ENCODE peak calls at places on chromosome 12, in nine cellular contexts. K is iPS DF 6.9; A is CD8-positive, alpha-beta memory T cell; M is left ventricle myocardium inferior; O is tibial artery; T is A549; E is GM23248; J is CD8-positive, alpha-beta T cell; P is effector memory CD4-positive, alpha-beta T cell. W is an unnamed sample.

GRCh38 chr12:112855375-112855774 is 51.4 kb upstream of the OAS1 start:
- DNase-seq in T (peak; percentile 66), J (no peak), A (no peak), K (no peak), E (peak; percentile 14), P (no peak), M (no peak), O (no peak), W (no peak)

GRCh38 chr12:58576965-58577364 is 343.3 kb downstream of the LRIG3 start:
- DNase-seq in E (no peak), J (no peak), O (no peak), P (no peak), A (no peak), M (no peak), T (no peak), K (no peak), W (no peak)

GRCh38 chr12:131129839-131130238 is 176.1 kb downstream of the ADGRD1 start:
- DNase-seq in E (peak; percentile 63), M (no peak), K (no peak), T (no peak), J (peak; percentile 35), P (no peak), A (no peak), O (no peak), W (no peak)

GRCh38 chr12:130920119-130920703 is 33.5 kb upstream of the ADGRD1 start:
- DNase-seq in M (no peak), K (no peak), T (no peak), O (no peak), J (no peak), A (no peak), P (no peak), E (peak; percentile 67), W (no peak)

GRCh38 chr12:113720629-113721028 is 245.5 kb downstream of the RBM19 start:
- DNase-seq in J (no peak), P (no peak), K (no peak), O (no peak), A (no peak), M (no peak), E (no peak), T (no peak), W (no peak)

GRCh38 chr12:13152281-13152680 is 44.2 kb upstream of the EMP1 start:
- DNase-seq in A (no peak), M (peak; percentile 67), O (peak; percentile 64), T (no peak), J (no peak), P (no peak), K (no peak), E (peak; percentile 62), W (no peak)

GRCh38 chr12:121801601-121802484 is 2.0 kb upstream of the SETD1B start:
- DNase-seq in P (no peak), K (no peak), M (no peak), A (no peak), J (peak; percentile 81), E (peak; percentile 56), T (no peak), O (no peak), W (no peak)

GRCh38 chr12:113277511-113277910 is 56.2 kb downstream of the TPCN1 start:
- DNase-seq in A (no peak), E (no peak), P (no peak), M (peak; percentile 5), J (no peak), K (no peak), O (no peak), T (no peak), W (no peak)

GRCh38 chr12:49609875-49610154 is 4.4 kb upstream of the FAM186B start:
- DNase-seq in O (no peak), M (no peak), E (peak; percentile 37), P (no peak), T (peak; percentile 26), K (no peak), A (no peak), J (no peak), W (no peak)

GRCh38 chr12:49616533-49617219 is 6.7 kb upstream of the PRPF40B start:
- DNase-seq in M (no peak), T (no peak), J (no peak), K (no peak), A (no peak), P (no peak), E (no peak), O (no peak), W (no peak)

GRCh38 chr12:49609059-49609874 is 3.8 kb upstream of the FAM186B start:
- DNase-seq in K (no peak), T (no peak), A (no peak), P (no peak), E (no peak), M (no peak), J (no peak), O (no peak), W (no peak)

GRCh38 chr12:49615725-49616124 is 7.6 kb upstream of the PRPF40B start:
- DNase-seq in J (no peak), O (no peak), A (no peak), P (no peak), T (peak; percentile 19), E (peak; percentile 60), K (no peak), M (no peak), W (no peak)

DNA sequence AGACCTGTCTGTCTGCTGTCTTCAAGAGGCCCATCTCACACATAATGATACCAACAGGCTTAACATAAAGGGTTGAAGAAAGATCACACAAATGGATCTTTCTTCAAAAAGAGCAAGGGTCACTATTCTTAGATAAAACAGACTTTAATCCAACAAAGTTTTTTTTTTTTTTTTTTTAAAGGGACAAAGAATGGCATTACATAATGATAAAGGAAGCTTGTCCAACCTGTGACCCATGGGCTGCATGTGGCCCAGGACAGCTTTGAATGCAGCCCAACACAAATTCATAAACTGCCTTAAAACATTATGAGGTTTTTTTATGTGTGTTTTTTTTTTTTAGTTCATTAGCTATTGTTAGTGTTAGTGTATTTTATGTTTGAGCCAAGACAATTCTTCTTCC is 6.8 kb upstream of the FAM186B start:
- DNase-seq in E (no peak), T (no peak), O (no peak), P (no peak), M (no peak), A (no peak), J (no peak), K (no peak), W (no peak)
- H3K4me1 ChIP-seq in E (no peaks in the 10 kb centered on the region), T (no peaks in the 10 kb centered on the region), O (no peaks in the 10 kb centered on the region), P (no peaks in the 10 kb centered on the region), M (no peaks in the 10 kb centered on the region), A (no peaks in the 10 kb centered on the region), J (no peaks in the 10 kb centered on the region), K (no peaks in the 10 kb centered on the region), W (no peaks in the 10 kb centered on the region)

DNA sequence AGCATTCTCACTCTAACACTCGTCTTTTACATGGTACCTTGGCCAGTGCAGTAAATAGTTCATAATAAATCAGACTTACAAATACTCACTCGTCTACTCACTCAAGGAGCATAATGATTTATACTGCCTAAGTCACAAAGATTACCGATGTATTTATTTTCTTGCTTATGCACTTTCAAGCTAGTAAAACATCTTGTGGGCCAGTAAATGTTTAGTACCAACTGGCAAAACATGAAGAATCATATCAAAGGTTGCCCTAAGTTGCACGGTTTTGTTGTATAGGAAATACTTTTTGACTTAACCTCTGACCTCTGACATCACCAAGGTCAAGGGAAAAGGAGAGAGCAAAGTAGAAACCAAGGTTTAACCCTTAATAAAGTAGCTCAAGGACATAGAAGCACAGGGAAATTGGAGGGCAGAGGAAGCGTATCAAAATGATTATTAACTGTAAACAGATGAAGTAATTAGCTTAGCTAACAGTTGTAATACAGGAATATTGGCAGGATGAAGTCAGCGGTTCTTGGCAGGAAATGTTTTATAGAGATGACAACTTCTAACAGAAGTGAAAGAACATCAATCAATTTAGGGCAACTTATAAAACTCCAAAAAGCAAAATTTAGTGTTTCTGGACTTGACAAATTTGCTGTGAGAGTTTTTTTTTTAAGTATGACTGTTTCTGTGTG is 131.9 kb downstream of the HMGA2 start:
- DNase-seq in K (no peak), M (no peak), T (no peak), P (no peak), O (no peak), E (peak; percentile 38), J (no peak), A (no peak), W (no peak)
- H3K4me3 ChIP-seq in K (no peak overlapping the region), M (no peak overlapping the region), T (no peak overlapping the region), P (no peak overlapping the region), O (no peak overlapping the region), E (no peak overlapping the region), J (no peak overlapping the region), A (no peak overlapping the region), W (no peak overlapping the region)

DNA sequence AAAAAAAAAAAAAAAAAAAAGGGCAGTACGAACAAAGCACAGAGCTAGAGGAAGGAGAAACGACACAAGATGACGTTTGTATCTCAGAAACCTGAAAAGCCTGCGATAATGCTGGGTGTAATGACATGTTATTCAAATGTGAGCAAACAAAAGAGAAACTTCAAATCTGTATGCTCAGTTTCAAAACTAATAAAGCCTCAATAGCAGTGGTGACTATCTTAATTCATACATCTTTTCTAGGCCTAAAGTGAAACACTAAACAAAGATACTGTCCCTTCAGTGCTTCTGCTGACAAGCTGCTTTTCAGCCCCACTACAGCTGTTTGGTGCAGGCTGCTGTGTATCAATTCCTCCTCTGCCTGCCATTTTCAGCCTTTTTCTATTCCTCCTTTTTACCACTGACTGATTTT is 15.8 kb downstream of the ITPR2 start:
- DNase-seq in K (no peak), E (no peak), O (no peak), T (no peak), A (no peak), M (no peak), J (no peak), P (no peak), W (no peak)
- H3K4me1 ChIP-seq in K (no peaks in the 10 kb centered on the region), E (peaks cover 13% of the 10 kb centered on the region), O (no peaks in the 10 kb centered on the region), T (peaks cover 4% of the 10 kb centered on the region), A (no peaks in the 10 kb centered on the region), M (no peaks in the 10 kb centered on the region), J (no peaks in the 10 kb centered on the region), P (no peaks in the 10 kb centered on the region), W (no peaks in the 10 kb centered on the region)

GRCh38 chr12:25884024-25884919 is 74.2 kb upstream of the RASSF8 start:
- DNase-seq in O (no peak), J (no peak), K (no peak), T (no peak), A (no peak), M (no peak), P (no peak), E (no peak), W (no peak)

GRCh38 chr12:25884920-25885234 is 73.6 kb upstream of the RASSF8 start:
- DNase-seq in E (no peak), T (no peak), M (no peak), A (no peak), P (no peak), K (no peak), O (no peak), J (no peak), W (no peak)

GRCh38 chr12:25883026-25883928 is 75.2 kb upstream of the RASSF8 start:
- DNase-seq in A (no peak), M (no peak), O (no peak), J (no peak), P (no peak), T (no peak), K (no peak), E (no peak), W (no peak)

GRCh38 chr12:25877446-25877845 is 81.0 kb upstream of the RASSF8 start:
- DNase-seq in A (no peak), P (no peak), K (no peak), T (no peak), O (no peak), E (peak; percentile 20), M (no peak), J (no peak), W (no peak)

DNA sequence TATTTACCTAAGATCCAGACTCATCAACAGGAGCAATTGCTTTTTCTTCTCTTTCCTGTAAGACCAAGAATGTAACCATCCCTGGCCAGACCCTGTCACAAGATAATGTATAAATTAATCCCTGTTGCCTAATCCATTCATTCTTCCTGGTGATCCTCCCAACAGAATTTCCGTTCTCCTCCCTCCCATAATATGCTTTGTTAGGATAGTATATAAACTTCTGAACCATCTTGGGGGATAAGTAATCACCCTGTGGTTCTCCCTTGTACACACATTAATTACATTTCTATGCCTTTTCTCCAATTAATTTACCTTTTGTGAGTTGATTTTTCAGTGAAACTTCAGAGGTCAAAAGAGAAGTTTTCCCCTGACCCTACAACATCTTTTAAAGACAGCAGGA is 76.2 kb upstream of the RASSF8 start:
- DNase-seq in T (no peak), A (no peak), M (no peak), E (no peak), P (no peak), J (no peak), K (no peak), O (no peak), W (no peak)
- H3K4me3 ChIP-seq in T (no peak overlapping the region), A (no peak overlapping the region), M (no peak overlapping the region), E (no peak overlapping the region), P (no peak overlapping the region), J (no peak overlapping the region), K (no peak overlapping the region), O (no peak overlapping the region), W (no peak overlapping the region)